ENCODE peak calls at places on chromosomes 13 and 19, in five cellular contexts. One of them, this sample, is unnamed.

GRCh38 chr13:113864303-113864890 is 521 bp upstream of the GAS6 start:
- DNase-seq in thyroid gland: no peak
- DNase-seq in gastrocnemius medialis: no peak
- DNase-seq in Peyer's patch: no peak
- DNase-seq in GM12891: no peak
- DNase-seq in this sample: no peak

GRCh38 chr19:38617764-38618589 is at the start of gene MAP4K1:
- DNase-seq in thyroid gland: peak; percentile 7
- DNase-seq in gastrocnemius medialis: no peak
- DNase-seq in Peyer's patch: peak; percentile 95
- DNase-seq in GM12891: peak; percentile 74
- DNase-seq in this sample: peak; percentile 62

GRCh38 chr13:105665284-105665683 is 870.2 kb downstream of the EFNB2 start:
- DNase-seq in thyroid gland: no peak
- DNase-seq in gastrocnemius medialis: no peak
- DNase-seq in Peyer's patch: no peak
- DNase-seq in GM12891: no peak
- DNase-seq in this sample: no peak

GRCh38 chr13:114101325-114101821 is 31.1 kb downstream of the RASA3 start:
- DNase-seq in thyroid gland: peak; percentile 62
- DNase-seq in gastrocnemius medialis: no peak
- DNase-seq in Peyer's patch: no peak
- DNase-seq in GM12891: no peak
- DNase-seq in this sample: no peak

GRCh38 chr13:93146584-93147292 is 79.9 kb upstream of the GPC6 start:
- DNase-seq in thyroid gland: no peak
- DNase-seq in gastrocnemius medialis: no peak
- DNase-seq in Peyer's patch: no peak
- DNase-seq in GM12891: no peak
- DNase-seq in this sample: no peak

GRCh38 chr13:102718746-102719145 is 23.9 kb upstream of the METTL21C start:
- DNase-seq in thyroid gland: no peak
- DNase-seq in gastrocnemius medialis: no peak
- DNase-seq in Peyer's patch: no peak
- DNase-seq in GM12891: no peak
- DNase-seq in this sample: no peak

GRCh38 chr13:42600943-42601342 is 27.0 kb downstream of the TNFSF11 start:
- DNase-seq in thyroid gland: no peak
- DNase-seq in gastrocnemius medialis: no peak
- DNase-seq in Peyer's patch: no peak
- DNase-seq in GM12891: no peak
- DNase-seq in this sample: no peak

GRCh38 chr13:113119166-113119821 is 3.3 kb upstream of the F10 start:
- DNase-seq in thyroid gland: no peak
- DNase-seq in gastrocnemius medialis: no peak
- DNase-seq in Peyer's patch: no peak
- DNase-seq in GM12891: no peak
- DNase-seq in this sample: no peak

GRCh38 chr13:40777166-40777956 is 6.4 kb upstream of the MRPS31 start:
- DNase-seq in thyroid gland: peak; percentile 48
- DNase-seq in gastrocnemius medialis: no peak
- DNase-seq in Peyer's patch: peak; percentile 65
- DNase-seq in GM12891: no peak
- DNase-seq in this sample: peak; percentile 86

GRCh38 chr13:110472904-110473563 is 88.5 kb downstream of the RAB20 start:
- DNase-seq in thyroid gland: no peak
- DNase-seq in gastrocnemius medialis: no peak
- DNase-seq in Peyer's patch: no peak
- DNase-seq in GM12891: no peak
- DNase-seq in this sample: no peak

GRCh38 chr19:8665468-8666213 is 33.0 kb downstream of the ACTL9 start:
- DNase-seq in thyroid gland: no peak
- DNase-seq in gastrocnemius medialis: no peak
- DNase-seq in Peyer's patch: no peak
- DNase-seq in GM12891: no peak
- DNase-seq in this sample: no peak

GRCh38 chr13:26923824-26924605 is 163.4 kb upstream of the GPR12 start:
- DNase-seq in thyroid gland: peak; percentile 4
- DNase-seq in gastrocnemius medialis: no peak
- DNase-seq in Peyer's patch: no peak
- DNase-seq in GM12891: no peak
- DNase-seq in this sample: no peak

GRCh38 chr13:60261432-60262351 is 98.0 kb upstream of the DIAPH3 start:
- DNase-seq in thyroid gland: no peak
- DNase-seq in gastrocnemius medialis: no peak
- DNase-seq in Peyer's patch: no peak
- DNase-seq in GM12891: no peak
- DNase-seq in this sample: no peak

GRCh38 chr19:48059331-48059730 is 15.5 kb upstream of the CABP5 start:
- DNase-seq in thyroid gland: no peak
- DNase-seq in gastrocnemius medialis: no peak
- DNase-seq in Peyer's patch: no peak
- DNase-seq in GM12891: no peak
- DNase-seq in this sample: no peak

GRCh38 chr19:47239610-47240296 is 8.8 kb upstream of the BBC3 start:
- DNase-seq in thyroid gland: peak; percentile 16
- DNase-seq in gastrocnemius medialis: no peak
- DNase-seq in Peyer's patch: peak; percentile 41
- DNase-seq in GM12891: no peak
- DNase-seq in this sample: peak; percentile 31

GRCh38 chr19:51501594-51502263 is at the start of gene SIGLEC12:
- DNase-seq in thyroid gland: no peak
- DNase-seq in gastrocnemius medialis: no peak
- DNase-seq in Peyer's patch: peak; percentile 62
- DNase-seq in GM12891: no peak
- DNase-seq in this sample: no peak

GRCh38 chr13:85665286-85665685 is 133.9 kb downstream of the SLITRK6 start:
- DNase-seq in thyroid gland: no peak
- DNase-seq in gastrocnemius medialis: no peak
- DNase-seq in Peyer's patch: no peak
- DNase-seq in GM12891: no peak
- DNase-seq in this sample: peak; percentile 14

GRCh38 chr19:5679289-5680082 is 830 bp downstream of the MICOS13 start:
- DNase-seq in thyroid gland: no peak
- DNase-seq in gastrocnemius medialis: no peak
- DNase-seq in Peyer's patch: no peak
- DNase-seq in GM12891: no peak
- DNase-seq in this sample: peak; percentile 63

GRCh38 chr13:105220886-105221285 is 1314.6 kb downstream of the EFNB2 start:
- DNase-seq in thyroid gland: no peak
- DNase-seq in gastrocnemius medialis: no peak
- DNase-seq in Peyer's patch: no peak
- DNase-seq in GM12891: no peak
- DNase-seq in this sample: no peak

GRCh38 chr13:48500652-48501197 is 32.2 kb downstream of the RCBTB2 start:
- DNase-seq in thyroid gland: no peak
- DNase-seq in gastrocnemius medialis: peak; percentile 21
- DNase-seq in Peyer's patch: no peak
- DNase-seq in GM12891: no peak
- DNase-seq in this sample: no peak

GRCh38 chr13:87975035-87975434 is 303.9 kb downstream of the SLITRK5 start:
- DNase-seq in thyroid gland: no peak
- DNase-seq in gastrocnemius medialis: no peak
- DNase-seq in Peyer's patch: no peak
- DNase-seq in GM12891: no peak
- DNase-seq in this sample: no peak

GRCh38 chr13:103315701-103316100 is 249.5 kb upstream of the SLC10A2 start:
- DNase-seq in thyroid gland: no peak
- DNase-seq in gastrocnemius medialis: no peak
- DNase-seq in Peyer's patch: no peak
- DNase-seq in GM12891: no peak
- DNase-seq in this sample: no peak

GRCh38 chr19:48194041-48194871 is 23.8 kb downstream of the ZSWIM9 start:
- DNase-seq in thyroid gland: no peak
- DNase-seq in gastrocnemius medialis: no peak
- DNase-seq in Peyer's patch: no peak
- DNase-seq in GM12891: no peak
- DNase-seq in this sample: peak; percentile 54

GRCh38 chr19:29878973-29879654 is 62.9 kb upstream of the URI1 start:
- DNase-seq in thyroid gland: peak; percentile 22
- DNase-seq in gastrocnemius medialis: peak; percentile 73
- DNase-seq in Peyer's patch: no peak
- DNase-seq in GM12891: no peak
- DNase-seq in this sample: peak; percentile 24

GRCh38 chr19:47089767-47090350 is 23.7 kb downstream of the ZC3H4 start:
- DNase-seq in thyroid gland: no peak
- DNase-seq in gastrocnemius medialis: no peak
- DNase-seq in Peyer's patch: no peak
- DNase-seq in GM12891: no peak
- DNase-seq in this sample: no peak

GRCh38 chr19:27974082-27974513 is 1238.9 kb downstream of the UQCRFS1 start:
- DNase-seq in thyroid gland: no peak
- DNase-seq in gastrocnemius medialis: no peak
- DNase-seq in Peyer's patch: no peak
- DNase-seq in GM12891: no peak
- DNase-seq in this sample: peak; percentile 8

GRCh38 chr19:40223135-40223822 is 3.2 kb downstream of the CCNP start:
- DNase-seq in thyroid gland: no peak
- DNase-seq in gastrocnemius medialis: no peak
- DNase-seq in Peyer's patch: peak; percentile 19
- DNase-seq in GM12891: no peak
- DNase-seq in this sample: no peak

GRCh38 chr13:51547425-51548176 is 36.7 kb upstream of the WDFY2 start:
- DNase-seq in thyroid gland: no peak
- DNase-seq in gastrocnemius medialis: no peak
- DNase-seq in Peyer's patch: no peak
- DNase-seq in GM12891: no peak
- DNase-seq in this sample: no peak

GRCh38 chr13:33257786-33258185 is 27.8 kb downstream of the STARD13 start:
- DNase-seq in thyroid gland: no peak
- DNase-seq in gastrocnemius medialis: no peak
- DNase-seq in Peyer's patch: no peak
- DNase-seq in GM12891: no peak
- DNase-seq in this sample: no peak

GRCh38 chr13:54742984-54743383 is 1714.4 kb downstream of the OLFM4 start:
- DNase-seq in thyroid gland: no peak
- DNase-seq in gastrocnemius medialis: no peak
- DNase-seq in Peyer's patch: no peak
- DNase-seq in GM12891: no peak
- DNase-seq in this sample: no peak

GRCh38 chr19:55386515-55386947 is 799 bp downstream of the RPL28 start:
- DNase-seq in thyroid gland: peak; percentile 8
- DNase-seq in gastrocnemius medialis: no peak
- DNase-seq in Peyer's patch: peak; percentile 36
- DNase-seq in GM12891: no peak
- DNase-seq in this sample: peak; percentile 53

GRCh38 chr19:55383789-55384575 is at the start of gene TMEM238:
- DNase-seq in thyroid gland: peak; percentile 72
- DNase-seq in gastrocnemius medialis: no peak
- DNase-seq in Peyer's patch: peak; percentile 47
- DNase-seq in GM12891: peak; percentile 84
- DNase-seq in this sample: peak; percentile 76

GRCh38 chr19:55384576-55385235 is 614 bp upstream of the TMEM238 start:
- DNase-seq in thyroid gland: peak; percentile 34
- DNase-seq in gastrocnemius medialis: no peak
- DNase-seq in Peyer's patch: peak; percentile 41
- DNase-seq in GM12891: no peak
- DNase-seq in this sample: peak; percentile 71

GRCh38 chr19:55385236-55385748 is 440 bp upstream of the RPL28 start:
- DNase-seq in thyroid gland: peak; percentile 96
- DNase-seq in gastrocnemius medialis: peak; percentile 92
- DNase-seq in Peyer's patch: peak; percentile 99
- DNase-seq in GM12891: peak; percentile 86
- DNase-seq in this sample: peak; percentile 95

DNA sequence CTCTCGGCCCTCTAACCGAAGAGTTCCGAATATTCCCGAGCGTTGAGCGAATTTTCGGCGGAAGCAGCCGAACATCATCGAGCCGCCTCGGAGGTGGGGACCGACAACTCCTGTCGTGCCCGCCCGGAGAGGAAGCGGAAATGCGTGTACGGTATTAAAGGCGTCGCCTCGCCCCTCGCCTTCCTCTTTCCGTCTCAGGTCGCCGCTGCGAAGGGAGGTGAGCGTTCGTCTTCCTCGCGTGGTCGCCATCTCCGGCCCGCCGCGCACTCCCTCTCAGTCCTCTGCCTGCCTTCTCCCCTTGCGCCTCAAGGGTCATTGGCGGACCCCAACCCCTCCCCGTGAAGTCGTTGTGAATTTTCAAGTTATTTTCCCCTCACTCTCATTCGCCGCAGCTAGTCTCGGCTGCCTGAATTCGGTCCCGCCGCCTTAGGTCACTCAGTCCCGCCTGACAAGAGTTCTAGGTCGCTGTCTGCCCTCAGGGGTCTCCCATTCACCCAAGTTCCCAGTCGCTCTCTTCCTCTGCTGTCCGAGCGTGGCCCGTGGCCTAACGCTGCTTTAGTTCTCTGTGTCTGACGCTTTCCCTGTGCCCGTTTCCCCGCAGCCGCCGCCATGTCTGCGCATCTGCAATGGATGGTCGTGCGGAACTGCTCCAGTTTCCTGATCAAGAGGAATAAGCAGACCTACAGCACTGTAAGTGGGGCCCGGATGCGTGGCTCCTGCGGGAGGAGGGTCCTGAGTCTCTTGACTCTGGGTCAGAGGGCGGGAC is at the start of gene RPL28:
- DNase-seq in thyroid gland: peak; percentile 99
- DNase-seq in gastrocnemius medialis: peak; percentile 98
- DNase-seq in Peyer's patch: peak; percentile 97
- DNase-seq in GM12891: peak; percentile 92
- DNase-seq in this sample: peak; percentile 99
- TF ChIP-seq POLR2A in thyroid gland: peak; percentile 87
- TF ChIP-seq POLR2A in gastrocnemius medialis: peak; percentile 97
- TF ChIP-seq POLR2A in Peyer's patch: peak; percentile 99
- TF ChIP-seq POLR2A in GM12891: peak; percentile 100
- TF ChIP-seq POLR2A in this sample: peak; percentile 100

GRCh38 chr19:1064661-1065605 is 2.0 kb upstream of the ARHGAP45 start:
- DNase-seq in thyroid gland: peak; percentile 59
- DNase-seq in gastrocnemius medialis: no peak
- DNase-seq in Peyer's patch: peak; percentile 68
- DNase-seq in GM12891: peak; percentile 75
- DNase-seq in this sample: peak; percentile 82
- TF ChIP-seq POLR2A in thyroid gland: no peak
- TF ChIP-seq POLR2A in gastrocnemius medialis: no peak
- TF ChIP-seq POLR2A in Peyer's patch: no peak
- TF ChIP-seq POLR2A in GM12891: no peak
- TF ChIP-seq POLR2A in this sample: peak; percentile 6

GRCh38 chr13:46311217-46311616 is 75.8 kb downstream of the RUBCNL start:
- DNase-seq in thyroid gland: no peak
- DNase-seq in gastrocnemius medialis: no peak
- DNase-seq in Peyer's patch: no peak
- DNase-seq in GM12891: no peak
- DNase-seq in this sample: no peak
- TF ChIP-seq POLR2A in thyroid gland: no peak
- TF ChIP-seq POLR2A in gastrocnemius medialis: no peak
- TF ChIP-seq POLR2A in Peyer's patch: no peak
- TF ChIP-seq POLR2A in GM12891: no peak
- TF ChIP-seq POLR2A in this sample: no peak

GRCh38 chr19:18292810-18293641 is 11.6 kb upstream of the JUND start:
- DNase-seq in thyroid gland: peak; percentile 73
- DNase-seq in gastrocnemius medialis: peak; percentile 68
- DNase-seq in Peyer's patch: peak; percentile 68
- DNase-seq in GM12891: no peak
- DNase-seq in this sample: peak; percentile 80
- TF ChIP-seq POLR2A in thyroid gland: no peak
- TF ChIP-seq POLR2A in gastrocnemius medialis: peak; percentile 44
- TF ChIP-seq POLR2A in Peyer's patch: peak; percentile 40
- TF ChIP-seq POLR2A in GM12891: no peak
- TF ChIP-seq POLR2A in this sample: peak; percentile 66